ENCODE peak calls at places on chromosomes 11 and 22, in seven cellular contexts. L is Caco-2, X is left ventricle myocardium inferior, M is NCI-H460, J is posterior cingulate gyrus, W is caudate nucleus, G is substantia nigra. T is an unnamed sample.

GRCh38 chr11:69439651-69440464 is 41.6 kb upstream of the LINC01488 start:
- DNase-seq in L (no peak), X (no peak), M (no peak), J (no peak), W (no peak), G (no peak), T (no peak)

GRCh38 chr22:35641494-35642120 is 6.6 kb upstream of the APOL6 start:
- DNase-seq in L (no peak), X (no peak), M (no peak), J (no peak), W (no peak), G (no peak), T (no peak)

GRCh38 chr11:121520243-121521144 is 67.7 kb upstream of the SORL1-AS1 start:
- DNase-seq in L (no peak), X (no peak), M (no peak), J (no peak), W (no peak), G (no peak), T (no peak)

GRCh38 chr22:49997221-49997599 is 15.4 kb downstream of the IL17REL start:
- DNase-seq in L (peak), X (no peak), M (no peak), J (no peak), W (no peak), G (no peak), T (no peak)

GRCh38 chr11:81892770-81893635 is 840.7 kb downstream of the FAM181B start:
- DNase-seq in L (no peak), X (no peak), M (no peak), J (no peak), W (no peak), G (no peak), T (no peak)

GRCh38 chr11:115963170-115963569 is 459.0 kb upstream of the CADM1 start:
- DNase-seq in L (no peak), X (no peak), M (no peak), J (no peak), W (no peak), G (no peak), T (no peak)

GRCh38 chr11:691710-692590 is 3.1 kb downstream of the DEAF1 start:
- DNase-seq in L (no peak), X (no peak), M (no peak), J (no peak), W (no peak), G (no peak), T (no peak)

GRCh38 chr11:2655320-2655719 is 44.5 kb downstream of the KCNQ1OT1 start:
- DNase-seq in L (no peak), X (no peak), M (no peak), J (no peak), W (no peak), G (no peak), T (no peak)

GRCh38 chr11:47565340-47566165 is at the start of gene PTPMT1:
- DNase-seq in L (peak), X (peak), M (no peak), J (peak), W (no peak), G (peak), T (peak)

GRCh38 chr22:41656515-41656914 is 32.2 kb downstream of the SNU13 start:
- DNase-seq in L (no peak), X (no peak), M (no peak), J (no peak), W (no peak), G (no peak), T (no peak)

T was measured in HTR-8/SVneo.